ENCODE peak calls at places on chromosomes 13 and 19, in five cellular contexts. One of them, this sample, is unnamed.

GRCh38 chr13:27463500-27463899 is 13.1 kb upstream of the MTIF3 start:
- DNase-seq in esophagus muscularis mucosa: no peak
- DNase-seq in CD4-positive, alpha-beta memory T cell: no peak
- DNase-seq in transverse colon: no peak
- DNase-seq in ascending aorta: no peak
- DNase-seq in this sample: no peak

GRCh38 chr19:44722131-44723121 is 23.5 kb downstream of the CEACAM16 start:
- DNase-seq in CD4-positive, alpha-beta memory T cell: no peak
- DNase-seq in transverse colon: no peak
- DNase-seq in esophagus muscularis mucosa: no peak
- DNase-seq in ascending aorta: no peak
- DNase-seq in this sample: peak

GRCh38 chr13:20776751-20777150 is 3.0 kb upstream of the EEF1AKMT1 start:
- DNase-seq in ascending aorta: no peak
- DNase-seq in CD4-positive, alpha-beta memory T cell: no peak
- DNase-seq in transverse colon: no peak
- DNase-seq in esophagus muscularis mucosa: no peak
- DNase-seq in this sample: no peak

GRCh38 chr13:90947976-90948375 is 399.5 kb upstream of the MIR17HG start:
- DNase-seq in transverse colon: no peak
- DNase-seq in CD4-positive, alpha-beta memory T cell: no peak
- DNase-seq in esophagus muscularis mucosa: no peak
- DNase-seq in ascending aorta: no peak
- DNase-seq in this sample: no peak

GRCh38 chr13:110397445-110397844 is 90.4 kb downstream of the COL4A2 start:
- DNase-seq in ascending aorta: no peak
- DNase-seq in esophagus muscularis mucosa: no peak
- DNase-seq in transverse colon: no peak
- DNase-seq in CD4-positive, alpha-beta memory T cell: no peak
- DNase-seq in this sample: no peak

GRCh38 chr13:41848435-41849255 is 112.3 kb downstream of the VWA8 start:
- DNase-seq in CD4-positive, alpha-beta memory T cell: no peak
- DNase-seq in esophagus muscularis mucosa: no peak
- DNase-seq in transverse colon: no peak
- DNase-seq in ascending aorta: no peak
- DNase-seq in this sample: no peak

GRCh38 chr19:41225238-41226052 is 6.4 kb downstream of the AXL start:
- DNase-seq in esophagus muscularis mucosa: peak
- DNase-seq in CD4-positive, alpha-beta memory T cell: no peak
- DNase-seq in transverse colon: peak
- DNase-seq in ascending aorta: peak
- DNase-seq in this sample: no peak

GRCh38 chr19:33796164-33797100 is at the start of gene KCTD15:
- DNase-seq in esophagus muscularis mucosa: no peak
- DNase-seq in transverse colon: peak
- DNase-seq in CD4-positive, alpha-beta memory T cell: peak
- DNase-seq in ascending aorta: no peak
- DNase-seq in this sample: no peak

GRCh38 chr13:26476111-26476743 is 81.3 kb upstream of the WASF3 start:
- DNase-seq in transverse colon: no peak
- DNase-seq in esophagus muscularis mucosa: no peak
- DNase-seq in CD4-positive, alpha-beta memory T cell: peak
- DNase-seq in ascending aorta: no peak
- DNase-seq in this sample: no peak

GRCh38 chr13:50531917-50532899 is 311.3 kb downstream of the DLEU7 start:
- DNase-seq in esophagus muscularis mucosa: no peak
- DNase-seq in transverse colon: no peak
- DNase-seq in CD4-positive, alpha-beta memory T cell: peak
- DNase-seq in ascending aorta: no peak
- DNase-seq in this sample: no peak

GRCh38 chr13:50524540-50524939 is 319.0 kb downstream of the DLEU7 start:
- DNase-seq in transverse colon: no peak
- DNase-seq in esophagus muscularis mucosa: no peak
- DNase-seq in CD4-positive, alpha-beta memory T cell: no peak
- DNase-seq in ascending aorta: no peak
- DNase-seq in this sample: no peak

GRCh38 chr13:50526771-50527567 is 316.5 kb downstream of the DLEU7 start:
- DNase-seq in CD4-positive, alpha-beta memory T cell: no peak
- DNase-seq in esophagus muscularis mucosa: no peak
- DNase-seq in ascending aorta: no peak
- DNase-seq in transverse colon: peak
- DNase-seq in this sample: no peak

GRCh38 chr13:50527612-50528509 is 315.6 kb downstream of the DLEU7 start:
- DNase-seq in CD4-positive, alpha-beta memory T cell: no peak
- DNase-seq in esophagus muscularis mucosa: no peak
- DNase-seq in transverse colon: no peak
- DNase-seq in ascending aorta: no peak
- DNase-seq in this sample: no peak

DNA sequence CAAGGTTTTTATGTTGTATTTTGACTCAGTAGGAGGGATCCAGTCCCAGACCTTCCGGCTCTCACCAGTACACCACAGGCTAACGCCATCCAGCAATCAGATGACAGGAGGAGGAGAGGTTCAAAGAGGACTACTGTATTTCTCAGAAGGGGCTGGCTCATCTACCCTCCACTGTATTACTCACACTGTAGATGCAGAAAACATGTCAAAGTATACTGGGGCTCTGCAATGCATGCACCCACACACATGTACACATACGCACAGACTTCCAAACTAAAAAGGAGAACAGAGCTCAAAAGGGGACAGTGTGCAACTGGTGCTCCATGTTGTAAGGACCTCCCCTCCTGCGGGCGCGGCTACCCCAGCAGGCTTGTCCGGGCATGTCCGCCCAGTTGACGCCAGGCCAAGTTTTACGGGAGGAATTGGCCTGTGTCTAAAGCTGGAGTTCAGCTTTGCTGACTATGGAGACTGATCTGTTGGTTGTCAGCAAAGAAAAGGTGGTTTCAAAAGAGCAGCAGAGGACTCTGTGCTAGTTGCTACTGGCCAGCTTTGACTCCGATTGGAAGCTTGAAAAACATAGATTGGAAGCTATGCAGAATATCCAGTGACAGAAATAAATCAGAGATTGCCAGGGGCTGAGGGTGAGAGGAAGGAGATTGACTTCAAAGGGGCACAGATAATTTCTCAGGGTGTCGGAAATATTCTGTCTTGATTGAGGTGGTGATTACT is 314.2 kb downstream of the DLEU7 start:
- DNase-seq in transverse colon: peak
- DNase-seq in esophagus muscularis mucosa: no peak
- DNase-seq in ascending aorta: no peak
- DNase-seq in CD4-positive, alpha-beta memory T cell: no peak
- DNase-seq in this sample: no peak
- H3K4me3 ChIP-seq in transverse colon: no peak
- H3K4me3 ChIP-seq in esophagus muscularis mucosa: peak
- H3K4me3 ChIP-seq in ascending aorta: peak
- H3K4me3 ChIP-seq in CD4-positive, alpha-beta memory T cell: no peak
- H3K4me3 ChIP-seq in this sample: no peak

GRCh38 chr19:12526542-12526941 is 24.7 kb downstream of the ZNF564 start:
- DNase-seq in transverse colon: no peak
- DNase-seq in CD4-positive, alpha-beta memory T cell: no peak
- DNase-seq in esophagus muscularis mucosa: no peak
- DNase-seq in ascending aorta: no peak
- DNase-seq in this sample: no peak

GRCh38 chr19:12527034-12527836 is 24.0 kb downstream of the ZNF564 start:
- DNase-seq in transverse colon: no peak
- DNase-seq in CD4-positive, alpha-beta memory T cell: peak
- DNase-seq in ascending aorta: no peak
- DNase-seq in esophagus muscularis mucosa: no peak
- DNase-seq in this sample: no peak

DNA sequence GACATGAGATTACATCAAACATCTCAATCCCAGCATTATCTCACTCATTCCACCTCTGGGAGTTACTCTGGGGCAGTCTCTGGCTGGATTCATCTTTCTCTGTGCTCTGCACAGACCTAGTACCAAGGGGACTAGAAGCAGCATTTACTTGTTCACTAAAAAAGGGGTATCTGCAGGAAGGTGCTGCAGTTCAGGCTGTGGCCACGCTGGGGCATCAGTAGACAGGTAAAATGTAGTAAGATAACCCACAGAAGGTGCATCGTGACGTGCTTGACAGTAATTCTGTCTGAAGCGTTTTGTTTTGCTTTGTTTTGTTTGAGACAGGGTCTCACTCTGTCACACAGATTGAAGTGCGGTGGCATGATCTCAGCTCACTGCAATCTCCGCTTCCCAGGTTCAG is 29.3 kb downstream of the ZNF564 start:
- DNase-seq in esophagus muscularis mucosa: no peak
- DNase-seq in CD4-positive, alpha-beta memory T cell: no peak
- DNase-seq in transverse colon: no peak
- DNase-seq in ascending aorta: no peak
- DNase-seq in this sample: no peak
- H3K4me3 ChIP-seq in esophagus muscularis mucosa: no peak
- H3K4me3 ChIP-seq in CD4-positive, alpha-beta memory T cell: no peak
- H3K4me3 ChIP-seq in transverse colon: no peak
- H3K4me3 ChIP-seq in ascending aorta: no peak
- H3K4me3 ChIP-seq in this sample: no peak

DNA sequence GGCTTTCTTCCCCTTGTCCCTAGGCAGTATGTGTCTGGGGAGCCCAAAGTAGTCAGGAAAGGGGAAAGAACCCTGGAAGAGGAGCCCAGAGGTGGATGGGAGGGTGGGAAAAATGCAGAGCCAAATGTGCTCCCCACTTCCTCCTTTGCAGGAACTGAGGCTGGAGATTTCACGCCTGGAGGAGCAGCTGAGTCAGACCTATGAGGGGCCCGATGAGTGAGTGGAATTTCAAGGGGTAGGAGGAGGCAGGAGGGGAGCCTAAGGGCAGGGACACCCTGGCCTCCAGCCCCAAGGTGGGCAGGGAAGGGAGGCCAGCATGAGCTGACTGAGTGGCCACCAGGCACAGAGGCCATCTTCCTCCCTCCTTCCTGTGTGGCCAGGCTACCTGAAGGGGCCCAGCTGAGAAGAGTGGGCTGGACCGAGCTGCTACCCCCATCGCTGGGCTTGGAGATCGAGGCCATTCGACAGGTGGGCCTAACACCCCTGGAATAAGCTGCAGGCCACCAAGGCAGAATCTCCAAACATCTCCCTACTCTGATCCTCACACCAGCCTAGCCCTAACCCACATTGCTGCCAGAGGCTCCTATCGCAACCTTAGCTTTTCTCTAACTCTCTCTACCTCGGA is 14.3 kb downstream of the PTH2 start:
- DNase-seq in transverse colon: no peak
- DNase-seq in ascending aorta: no peak
- DNase-seq in esophagus muscularis mucosa: no peak
- DNase-seq in CD4-positive, alpha-beta memory T cell: no peak
- DNase-seq in this sample: no peak
- H3K4me3 ChIP-seq in transverse colon: no peak
- H3K4me3 ChIP-seq in ascending aorta: no peak
- H3K4me3 ChIP-seq in esophagus muscularis mucosa: no peak
- H3K4me3 ChIP-seq in CD4-positive, alpha-beta memory T cell: peak
- H3K4me3 ChIP-seq in this sample: peak

GRCh38 chr19:39125199-39125553 is 410 bp upstream of the PAK4 start:
- DNase-seq in transverse colon: no peak
- DNase-seq in CD4-positive, alpha-beta memory T cell: no peak
- DNase-seq in esophagus muscularis mucosa: no peak
- DNase-seq in ascending aorta: no peak
- DNase-seq in this sample: no peak

GRCh38 chr19:39124136-39124764 is 1.3 kb upstream of the PAK4 start:
- DNase-seq in esophagus muscularis mucosa: no peak
- DNase-seq in CD4-positive, alpha-beta memory T cell: no peak
- DNase-seq in ascending aorta: no peak
- DNase-seq in transverse colon: no peak
- DNase-seq in this sample: no peak

GRCh38 chr19:39122934-39123731 is 2.5 kb upstream of the PAK4 start:
- DNase-seq in transverse colon: no peak
- DNase-seq in CD4-positive, alpha-beta memory T cell: no peak
- DNase-seq in esophagus muscularis mucosa: no peak
- DNase-seq in ascending aorta: no peak
- DNase-seq in this sample: no peak

GRCh38 chr19:39115105-39115847 is 10.3 kb upstream of the PAK4 start:
- DNase-seq in esophagus muscularis mucosa: no peak
- DNase-seq in transverse colon: no peak
- DNase-seq in CD4-positive, alpha-beta memory T cell: no peak
- DNase-seq in ascending aorta: no peak
- DNase-seq in this sample: no peak

GRCh38 chr19:39119830-39120229 is 5.8 kb upstream of the PAK4 start:
- DNase-seq in ascending aorta: no peak
- DNase-seq in CD4-positive, alpha-beta memory T cell: no peak
- DNase-seq in transverse colon: no peak
- DNase-seq in esophagus muscularis mucosa: no peak
- DNase-seq in this sample: no peak
- H3K4me3 ChIP-seq in ascending aorta: no peak
- H3K4me3 ChIP-seq in CD4-positive, alpha-beta memory T cell: no peak
- H3K4me3 ChIP-seq in transverse colon: no peak
- H3K4me3 ChIP-seq in esophagus muscularis mucosa: no peak
- H3K4me3 ChIP-seq in this sample: no peak

DNA sequence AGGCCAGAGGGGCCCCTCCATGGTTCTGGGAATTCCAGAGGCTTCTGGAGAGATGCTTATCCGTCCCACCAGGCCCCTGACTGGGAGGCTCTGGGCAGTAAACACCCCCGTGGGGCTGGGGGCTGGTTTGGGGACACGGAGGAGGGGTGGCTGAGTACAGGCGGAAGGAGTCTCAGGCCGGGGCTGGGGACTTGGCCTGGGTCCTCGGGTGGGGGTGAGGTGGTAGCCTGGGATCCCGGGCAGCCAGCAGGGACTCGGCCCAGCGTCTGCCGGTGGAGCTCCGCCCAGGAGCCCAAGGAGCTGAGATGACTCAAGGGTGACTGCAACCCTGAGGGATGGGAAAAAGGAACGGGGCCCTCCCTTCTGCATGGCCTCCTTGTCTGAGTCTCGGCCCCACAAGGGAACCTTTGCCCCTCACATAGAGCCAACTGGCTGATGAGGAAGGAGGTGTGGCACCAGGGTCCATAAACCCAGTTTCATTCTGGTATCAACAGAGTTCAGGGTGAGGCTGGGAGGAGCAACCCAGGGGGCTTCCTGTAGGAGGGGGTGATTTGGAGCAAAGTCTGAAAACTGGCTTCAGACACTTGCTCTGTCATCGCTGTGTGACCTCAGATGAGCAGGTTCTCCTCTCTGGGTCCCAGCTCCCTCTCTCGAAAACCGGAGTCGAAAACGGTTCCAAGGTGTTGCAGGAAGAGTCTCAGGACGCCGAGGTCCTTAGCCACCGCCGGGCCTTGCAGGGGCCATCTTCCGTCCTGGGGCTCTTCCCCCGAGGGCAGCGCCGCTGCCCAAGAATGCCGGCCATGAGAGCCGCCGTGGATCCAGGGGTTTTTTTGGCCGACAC is 809 bp downstream of the MISP start:
- DNase-seq in CD4-positive, alpha-beta memory T cell: no peak
- DNase-seq in ascending aorta: no peak
- DNase-seq in transverse colon: peak
- DNase-seq in esophagus muscularis mucosa: no peak
- DNase-seq in this sample: no peak
- H3K4me3 ChIP-seq in CD4-positive, alpha-beta memory T cell: no peak
- H3K4me3 ChIP-seq in ascending aorta: no peak
- H3K4me3 ChIP-seq in transverse colon: peak
- H3K4me3 ChIP-seq in esophagus muscularis mucosa: no peak
- H3K4me3 ChIP-seq in this sample: no peak

This sample was measured in Jurkat, Clone E6-1.